ENCODE peak calls at places on chromosomes 3 and 15, in five cellular contexts. U is K562, S is HepG2, M is GM12878, B is H1. G is an unnamed sample.

GRCh38 chr3:45776611-45777010 is 19.7 kb downstream of the SLC6A20 start:
- DNase-seq in U (no peak), B (no peak), M (no peak), S (no peak), G (no peak)

GRCh38 chr15:77633134-77633912 is 611 bp upstream of the LINGO1 start:
- DNase-seq in M (no peak), B (peak; percentile 87), S (peak; percentile 62), U (peak; percentile 92), G (peak; percentile 90)

GRCh38 chr3:48783304-48783703 is 64.4 kb downstream of the PRKAR2A start:
- DNase-seq in S (no peak), U (peak; percentile 60), M (no peak), B (no peak), G (no peak)

GRCh38 chr3:65342084-65342683 is 654.4 kb upstream of the ADAMTS9 start:
- DNase-seq in M (no peak), B (peak; percentile 59), U (peak; percentile 75), S (peak; percentile 35), G (peak; percentile 56)

GRCh38 chr3:182244222-182244971 is 532.7 kb downstream of the SOX2 start:
- DNase-seq in B (no peak), S (peak; percentile 87), U (no peak), M (no peak), G (no peak)

GRCh38 chr3:31227152-31227581 is 305.6 kb upstream of the STT3B start:
- DNase-seq in U (no peak), S (no peak), M (peak; percentile 80), B (no peak), G (no peak)

GRCh38 chr15:83475551-83475950 is 28.4 kb downstream of the SH3GL3 start:
- DNase-seq in U (no peak), M (no peak), B (no peak), S (no peak), G (no peak)

GRCh38 chr3:54792584-54792983 is 135.3 kb downstream of the LRTM1 start:
- DNase-seq in S (no peak), B (no peak), U (peak; percentile 2), M (no peak), G (no peak)

GRCh38 chr15:69190504-69190903 is 30.1 kb downstream of the GLCE start:
- DNase-seq in M (no peak), U (no peak), B (no peak), S (no peak), G (no peak)

GRCh38 chr3:189726277-189726676 is 95.1 kb downstream of the TP63 start:
- DNase-seq in S (no peak), M (no peak), U (no peak), B (no peak), G (no peak)

GRCh38 chr3:188916934-188917391 is 254.8 kb upstream of the TPRG1 start:
- DNase-seq in B (no peak), U (no peak), M (peak; percentile 19), S (no peak), G (no peak)

GRCh38 chr3:5017953-5018531 is 38.8 kb downstream of the BHLHE40 start:
- DNase-seq in M (no peak), U (peak; percentile 73), S (no peak), B (no peak), G (peak; percentile 86)

GRCh38 chr3:59404064-59404463 is 354.2 kb upstream of the CFAP20DC start:
- DNase-seq in B (no peak), S (no peak), U (no peak), M (no peak), G (no peak)

GRCh38 chr15:52772766-52773165 is 17.4 kb downstream of the ONECUT1 start:
- DNase-seq in U (no peak), B (no peak), S (no peak), M (no peak), G (no peak)

GRCh38 chr3:33636125-33636855 is 81.8 kb downstream of the CLASP2 start:
- DNase-seq in S (peak; percentile 56), U (peak; percentile 72), M (no peak), B (no peak), G (peak; percentile 73)

GRCh38 chr3:38985581-38985980 is 66.2 kb downstream of the SCN11A start:
- DNase-seq in B (no peak), M (no peak), S (no peak), U (no peak), G (peak; percentile 23)

GRCh38 chr3:128484404-128485282 is 8.4 kb downstream of the GATA2 start:
- DNase-seq in U (peak; percentile 30), B (no peak), M (no peak), S (no peak), G (no peak)

GRCh38 chr3:146035366-146035765 is 125.6 kb downstream of the PLOD2 start:
- DNase-seq in M (no peak), B (no peak), U (no peak), S (no peak), G (no peak)

GRCh38 chr15:99252326-99252725 is 1.0 kb downstream of the LRRC28 start:
- DNase-seq in M (no peak), U (no peak), B (no peak), S (no peak), G (no peak)

GRCh38 chr3:54572197-54572895 is 355.5 kb downstream of the LRTM1 start:
- DNase-seq in M (no peak), U (no peak), B (no peak), S (no peak), G (no peak)

GRCh38 chr15:64044315-64045105 is 1.8 kb downstream of the DAPK2 start:
- DNase-seq in U (peak; percentile 24), B (no peak), S (no peak), M (peak; percentile 71), G (no peak)

GRCh38 chr3:54240319-54240718 is 118.0 kb downstream of the CACNA2D3 start:
- DNase-seq in S (no peak), M (no peak), B (no peak), U (no peak), G (no peak)

GRCh38 chr15:101482526-101483371 is 6.8 kb downstream of the PCSK6 start:
- DNase-seq in U (no peak), S (no peak), B (no peak), M (no peak), G (no peak)

GRCh38 chr3:193030276-193030675 is 112.6 kb upstream of the MB21D2 start:
- DNase-seq in B (no peak), U (no peak), S (no peak), M (no peak), G (no peak)

GRCh38 chr3:48788544-48789162 is 59.0 kb downstream of the PRKAR2A start:
- DNase-seq in U (no peak), M (no peak), B (no peak), S (no peak), G (no peak)

GRCh38 chr3:124558898-124559649 is 171.2 kb upstream of the UMPS start:
- DNase-seq in U (peak; percentile 35), M (no peak), S (no peak), B (no peak), G (peak; percentile 36)

GRCh38 chr15:27179789-27180188 is 208.8 kb downstream of the GABRG3 start:
- DNase-seq in U (peak; percentile 77), B (no peak), S (no peak), M (no peak), G (no peak)

GRCh38 chr3:141045008-141045641 is 6.0 kb upstream of the SPSB4 start:
- DNase-seq in M (peak; percentile 23), S (no peak), U (no peak), B (no peak), G (no peak)

GRCh38 chr3:13509066-13509815 is 29.1 kb downstream of the HDAC11 start:
- DNase-seq in M (no peak), B (no peak), S (no peak), U (no peak), G (no peak)
- TF ChIP-seq KDM1A in M (no peak), B (no peak), S (no peak), U (no peak), G (no peak)

GRCh38 chr3:26438325-26438940 is 184.1 kb upstream of the LRRC3B start:
- DNase-seq in S (no peak), B (no peak), U (no peak), M (no peak), G (peak; percentile 15)

GRCh38 chr3:26437678-26438077 is 184.9 kb upstream of the LRRC3B start:
- DNase-seq in S (no peak), U (no peak), M (no peak), B (no peak), G (no peak)

DNA sequence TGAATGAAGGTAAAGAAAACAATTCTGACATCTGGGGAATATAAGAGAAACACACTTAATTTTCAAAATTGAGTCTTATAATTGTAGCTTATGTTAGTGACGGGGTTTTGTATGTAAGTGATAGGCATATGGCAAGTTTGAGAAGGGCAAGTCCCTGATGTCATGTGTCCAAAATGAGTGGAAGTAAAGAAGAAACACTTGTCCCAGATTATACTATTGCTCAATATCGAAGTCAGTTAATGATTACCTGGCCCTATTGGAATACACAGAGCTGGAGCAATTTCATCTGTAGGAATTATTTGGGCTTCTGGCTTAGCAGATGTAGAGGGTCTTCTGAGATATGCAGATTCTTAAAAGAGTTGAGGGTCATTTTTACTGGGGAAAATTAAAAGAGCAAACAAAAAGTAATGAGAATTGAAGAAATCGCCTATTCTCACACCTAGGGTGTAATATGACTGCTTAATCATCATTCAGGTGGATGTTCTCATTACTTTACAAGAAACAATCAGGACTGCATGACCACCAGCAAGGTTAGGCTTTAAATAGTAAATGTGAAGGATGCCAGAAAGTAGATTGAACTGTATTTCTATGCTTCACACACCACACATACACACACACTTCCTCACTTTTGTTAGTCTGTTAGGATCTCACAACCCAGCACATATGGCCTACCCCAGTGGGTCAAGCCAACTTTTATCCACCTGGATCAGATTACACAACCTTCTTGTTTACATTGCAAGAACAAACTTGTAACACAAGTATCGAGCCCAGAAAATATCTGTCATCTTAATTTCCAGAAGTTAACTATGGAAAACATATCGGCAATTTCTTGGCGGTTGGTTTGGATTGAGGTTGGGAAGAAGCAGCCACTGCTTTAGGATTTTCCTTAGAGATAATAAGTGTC is 183.3 kb upstream of the LRRC3B start:
- DNase-seq in U (no peak), S (no peak), B (no peak), M (no peak), G (peak; percentile 7)
- TF ChIP-seq KDM1A in U (no peak), S (no peak), B (no peak), M (no peak), G (no peak)

DNA sequence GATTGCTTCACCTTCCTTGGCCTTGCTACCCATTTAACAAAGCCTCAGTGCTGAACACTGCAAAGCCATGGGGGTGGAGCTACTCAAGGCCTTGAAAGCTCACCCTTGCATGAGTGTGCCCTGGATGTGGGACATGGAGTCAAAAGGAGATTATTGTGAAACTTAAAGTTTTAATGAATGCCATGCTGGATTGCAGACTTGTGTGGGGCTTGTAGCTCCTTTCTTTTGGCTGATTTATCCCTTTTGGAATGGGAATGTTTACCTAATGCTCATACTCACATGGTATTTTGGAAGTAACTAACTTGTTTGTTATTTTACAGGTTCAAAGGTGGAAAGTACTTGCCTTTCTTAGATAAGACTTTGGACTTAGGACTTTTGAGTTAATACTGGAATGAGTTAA is 538.5 kb upstream of the NECTIN3 start:
- DNase-seq in S (peak; percentile 2), U (no peak), B (no peak), M (no peak), G (no peak)
- TF ChIP-seq KDM1A in S (no peak), U (no peak), B (no peak), M (no peak), G (no peak)

GRCh38 chr3:172139528-172140276 is 100.3 kb downstream of the FNDC3B start:
- DNase-seq in B (no peak), S (no peak), U (no peak), M (no peak), G (no peak)

GRCh38 chr3:172135766-172136729 is 96.7 kb downstream of the FNDC3B start:
- DNase-seq in M (no peak), U (peak; percentile 22), B (no peak), S (no peak), G (peak; percentile 73)

GRCh38 chr3:172137287-172138030 is 98.1 kb downstream of the FNDC3B start:
- DNase-seq in S (no peak), U (no peak), B (no peak), M (no peak), G (peak; percentile 63)

GRCh38 chr3:172138792-172139507 is 99.6 kb downstream of the FNDC3B start:
- DNase-seq in M (peak; percentile 89), S (peak; percentile 70), B (no peak), U (peak; percentile 79), G (no peak)

GRCh38 chr3:172138031-172138538 is 98.7 kb downstream of the FNDC3B start:
- DNase-seq in U (no peak), S (no peak), M (no peak), B (no peak), G (no peak)
- TF ChIP-seq KDM1A in U (no peak), S (no peak), M (no peak), B (no peak), G (no peak)